ENCODE peak calls at places on chromosomes 1 and 21, in eight cellular contexts. U, T, S, L, N, C, J and Z are unnamed samples.

GRCh38 chr1:87636198-87636892 is 307.7 kb downstream of the LMO4 start:
- DNase-seq in N (no peak), T (no peak), S (no peak), L (no peak), C (no peak), J (no peak), U (no peak), Z (no peak)

GRCh38 chr21:31180256-31181088 is 142.2 kb upstream of the KRTAP19-8 start:
- DNase-seq in L (peak), N (peak), J (no peak), S (peak), C (no peak), T (no peak), U (peak), Z (peak)

GRCh38 chr1:182348916-182349747 is 42.5 kb downstream of the GLUL start:
- DNase-seq in L (peak), C (no peak), J (no peak), S (no peak), N (no peak), T (peak), U (no peak), Z (peak)

GRCh38 chr1:178168535-178168934 is 74.6 kb downstream of the RASAL2 start:
- DNase-seq in C (no peak), U (no peak), T (no peak), S (no peak), J (no peak), L (peak), N (no peak), Z (peak)

GRCh38 chr1:53108646-53109580 is 33.5 kb downstream of the SLC1A7 start:
- DNase-seq in N (no peak), U (no peak), J (no peak), T (no peak), L (peak), C (no peak), S (no peak), Z (peak)

GRCh38 chr21:27190601-27191000 is 223.7 kb upstream of the ADAMTS5 start:
- DNase-seq in T (no peak), L (peak), C (no peak), J (no peak), S (peak), U (no peak), N (peak), Z (no peak)

GRCh38 chr1:155247667-155248563 is 7.4 kb downstream of the ENTREP3 start:
- DNase-seq in S (no peak), T (no peak), N (no peak), U (no peak), J (no peak), C (no peak), L (no peak), Z (no peak)

GRCh38 chr1:9825101-9826074 is 1.6 kb upstream of the CLSTN1 start:
- DNase-seq in L (peak), S (peak), N (peak), J (peak), C (peak), T (no peak), U (peak), Z (peak)

GRCh38 chr1:225655509-225656258 is 2.8 kb upstream of the ENAH start:
- DNase-seq in L (peak), U (peak), S (no peak), C (no peak), T (no peak), J (no peak), N (peak), Z (peak)

GRCh38 chr1:86548863-86549262 is 2.0 kb downstream of the CLCA4 start:
- DNase-seq in C (no peak), L (no peak), J (no peak), T (no peak), U (no peak), S (no peak), N (no peak), Z (no peak)

GRCh38 chr1:95506736-95507404 is 272.9 kb downstream of the RWDD3 start:
- DNase-seq in J (no peak), U (no peak), C (no peak), L (no peak), N (no peak), T (no peak), S (no peak), Z (no peak)

GRCh38 chr1:224641030-224641429 is 24.9 kb downstream of the CNIH3 start:
- DNase-seq in L (peak), T (no peak), J (no peak), S (no peak), U (no peak), C (no peak), N (peak), Z (no peak)

GRCh38 chr1:107936498-107937481 is 28.2 kb downstream of the VAV3 start:
- DNase-seq in T (peak), L (peak), C (no peak), U (no peak), S (peak), J (no peak), N (peak), Z (peak)

GRCh38 chr1:200042437-200043329 is 15.2 kb downstream of the NR5A2 start:
- DNase-seq in U (no peak), L (peak), S (peak), J (no peak), N (peak), T (no peak), C (no peak), Z (no peak)

GRCh38 chr21:44568667-44569556 is 4.6 kb upstream of the KRTAP10-4 start:
- DNase-seq in N (no peak), J (no peak), T (no peak), S (no peak), C (peak), L (no peak), U (no peak), Z (no peak)

GRCh38 chr1:45621501-45621836 is 2.4 kb downstream of the CCDC17 start:
- DNase-seq in S (peak), L (no peak), J (no peak), C (no peak), U (no peak), N (no peak), T (no peak), Z (no peak)

GRCh38 chr1:147665521-147665920 is 4.8 kb downstream of the ACP6 start:
- DNase-seq in C (no peak), J (no peak), U (no peak), N (peak), T (no peak), S (peak), L (no peak), Z (no peak)

GRCh38 chr1:10696977-10697376 is 99.5 kb downstream of the CASZ1 start:
- DNase-seq in U (no peak), N (no peak), L (peak), T (no peak), C (no peak), J (no peak), S (no peak), Z (no peak)

GRCh38 chr1:201022824-201023516 is 544 bp downstream of the KIF21B start:
- DNase-seq in J (no peak), L (no peak), N (no peak), T (peak), S (no peak), U (no peak), C (no peak), Z (no peak)

GRCh38 chr1:238951809-238952208 is 434.6 kb upstream of the CHRM3 start:
- DNase-seq in U (no peak), J (no peak), S (peak), T (no peak), N (peak), L (peak), C (no peak), Z (no peak)

GRCh38 chr1:156172696-156173470 is 19.5 kb downstream of the SEMA4A start:
- DNase-seq in C (no peak), S (peak), U (no peak), T (no peak), N (no peak), L (no peak), J (no peak), Z (no peak)

GRCh38 chr1:169381162-169381561 is 13.2 kb downstream of the BLZF1 start:
- DNase-seq in S (no peak), N (no peak), J (no peak), U (no peak), L (no peak), C (no peak), T (no peak), Z (no peak)

GRCh38 chr1:151513626-151514101 is 2.5 kb downstream of the CGN start:
- DNase-seq in S (no peak), J (no peak), T (no peak), L (no peak), C (peak), N (peak), U (no peak), Z (no peak)

GRCh38 chr1:201419241-201419640 is 2.3 kb downstream of the TNNI1 start:
- DNase-seq in J (no peak), T (no peak), N (no peak), C (no peak), S (no peak), L (no peak), U (no peak), Z (no peak)

GRCh38 chr1:166485620-166486019 is 318.8 kb upstream of the FAM78B start:
- DNase-seq in C (no peak), U (no peak), S (no peak), T (no peak), L (no peak), J (no peak), N (no peak), Z (no peak)

GRCh38 chr1:210989949-210990348 is 144.0 kb downstream of the KCNH1 start:
- DNase-seq in S (no peak), N (no peak), C (no peak), L (no peak), T (no peak), U (no peak), J (no peak), Z (no peak)

GRCh38 chr1:240499012-240499411 is 112.9 kb downstream of the GREM2 start:
- DNase-seq in N (peak), S (no peak), J (no peak), L (peak), T (no peak), C (no peak), U (no peak), Z (peak)

GRCh38 chr1:228778946-228779345 is 43.7 kb downstream of the RHOU start:
- DNase-seq in J (no peak), U (no peak), S (no peak), L (peak), T (no peak), C (no peak), N (no peak), Z (no peak)